ENCODE peak calls at places on chromosomes 16 and 17, in six cellular contexts. P, N, K, T, A and C are unnamed samples.

GRCh38 chr17:60524463-60525346 is 1.3 kb downstream of the APPBP2 start:
- DNase-seq in T (no peak), P (peak), A (peak), K (no peak), N (no peak), C (no peak)

GRCh38 chr17:61249649-61250301 is 149.9 kb upstream of the TBX2 start:
- DNase-seq in A (no peak), K (no peak), T (no peak), P (no peak), N (no peak), C (no peak)

GRCh38 chr17:50806141-50806643 is 29.2 kb upstream of the WFIKKN2 start:
- DNase-seq in A (no peak), N (no peak), K (no peak), T (no peak), P (no peak), C (no peak)

GRCh38 chr17:59620518-59621259 is 994 bp downstream of the CLTC start:
- DNase-seq in P (no peak), K (peak), T (no peak), A (peak), N (no peak), C (peak)

GRCh38 chr17:7281953-7282751 is 634 bp downstream of the SLC2A4 start:
- DNase-seq in A (no peak), T (no peak), K (no peak), N (no peak), P (no peak), C (no peak)

GRCh38 chr16:24993722-24994686 is 21.2 kb downstream of the ARHGAP17 start:
- DNase-seq in N (no peak), T (no peak), A (no peak), P (no peak), K (peak), C (no peak)

GRCh38 chr16:89003831-89004208 is 26.8 kb upstream of the CBFA2T3 start:
- DNase-seq in P (no peak), A (no peak), K (no peak), T (no peak), N (no peak), C (no peak)

GRCh38 chr16:84052071-84052622 is 9.6 kb upstream of the SLC38A8 start:
- DNase-seq in A (no peak), N (no peak), P (no peak), K (no peak), T (no peak), C (no peak)

GRCh38 chr17:56863974-56864373 is 30.0 kb downstream of the DGKE start:
- DNase-seq in K (no peak), A (no peak), P (no peak), T (no peak), N (no peak), C (no peak)

GRCh38 chr17:26818736-26819135 is 475.2 kb upstream of the WSB1 start:
- DNase-seq in T (no peak), K (peak), N (no peak), P (peak), A (no peak), C (no peak)

GRCh38 chr16:11759163-11759834 is 16.6 kb upstream of the TXNDC11 start:
- DNase-seq in K (no peak), P (no peak), T (no peak), A (no peak), N (no peak), C (no peak)

GRCh38 chr17:33511670-33512069 is 218.6 kb upstream of the ASIC2 start:
- DNase-seq in K (no peak), T (no peak), A (no peak), N (no peak), P (no peak), C (no peak)

GRCh38 chr17:76598004-76598439 is 12.4 kb upstream of the ST6GALNAC2 start:
- DNase-seq in K (no peak), P (no peak), T (no peak), N (no peak), A (no peak), C (peak)

GRCh38 chr16:1979271-1980025 is 1.8 kb downstream of the NOXO1 start:
- DNase-seq in P (no peak), K (peak), N (no peak), A (no peak), T (no peak), C (no peak)

GRCh38 chr17:64608571-64608981 is 53.5 kb downstream of the SMURF2 start:
- DNase-seq in P (no peak), N (no peak), K (no peak), A (no peak), T (no peak), C (no peak)

GRCh38 chr16:56081371-56081770 is 109.9 kb upstream of the GNAO1 start:
- DNase-seq in K (no peak), P (no peak), N (no peak), A (no peak), T (no peak), C (no peak)

GRCh38 chr17:7027335-7027734 is 4.5 kb downstream of the BCL6B start:
- DNase-seq in P (no peak), N (no peak), A (no peak), K (no peak), T (no peak), C (no peak)

GRCh38 chr17:31256936-31257335 is 40.1 kb downstream of the OMG start:
- DNase-seq in P (no peak), T (no peak), N (no peak), K (no peak), A (no peak), C (no peak)

GRCh38 chr17:10875411-10875810 is 37.5 kb upstream of the PIRT start:
- DNase-seq in K (peak), T (no peak), N (no peak), A (no peak), P (no peak), C (no peak)

GRCh38 chr17:68383443-68384321 is 73.6 kb downstream of the WIPI1 start:
- DNase-seq in T (no peak), N (no peak), A (peak), K (no peak), P (no peak), C (no peak)

GRCh38 chr17:20266806-20267458 is 200.4 kb downstream of the LGALS9B start:
- DNase-seq in T (no peak), K (no peak), P (no peak), N (peak), A (no peak), C (no peak)

GRCh38 chr17:36993227-36993626 is 44.5 kb downstream of the AATF start:
- DNase-seq in K (no peak), N (no peak), A (no peak), P (no peak), T (no peak), C (peak)

GRCh38 chr16:89410794-89411309 is 79.5 kb downstream of the ANKRD11 start:
- DNase-seq in K (no peak), N (peak), A (peak), T (no peak), P (no peak), C (peak)

GRCh38 chr17:34637548-34638525 is 58.5 kb downstream of the TMEM132E start:
- DNase-seq in K (peak), A (peak), N (no peak), P (no peak), T (peak), C (peak)

GRCh38 chr17:1639549-1639948 is 6.0 kb downstream of the SCARF1 start:
- DNase-seq in A (no peak), N (no peak), P (no peak), K (peak), T (no peak), C (no peak)
- H3K27ac ChIP-seq in A (no peak), N (no peak), P (no peak), K (no peak), T (no peak), C (no peak)

DNA sequence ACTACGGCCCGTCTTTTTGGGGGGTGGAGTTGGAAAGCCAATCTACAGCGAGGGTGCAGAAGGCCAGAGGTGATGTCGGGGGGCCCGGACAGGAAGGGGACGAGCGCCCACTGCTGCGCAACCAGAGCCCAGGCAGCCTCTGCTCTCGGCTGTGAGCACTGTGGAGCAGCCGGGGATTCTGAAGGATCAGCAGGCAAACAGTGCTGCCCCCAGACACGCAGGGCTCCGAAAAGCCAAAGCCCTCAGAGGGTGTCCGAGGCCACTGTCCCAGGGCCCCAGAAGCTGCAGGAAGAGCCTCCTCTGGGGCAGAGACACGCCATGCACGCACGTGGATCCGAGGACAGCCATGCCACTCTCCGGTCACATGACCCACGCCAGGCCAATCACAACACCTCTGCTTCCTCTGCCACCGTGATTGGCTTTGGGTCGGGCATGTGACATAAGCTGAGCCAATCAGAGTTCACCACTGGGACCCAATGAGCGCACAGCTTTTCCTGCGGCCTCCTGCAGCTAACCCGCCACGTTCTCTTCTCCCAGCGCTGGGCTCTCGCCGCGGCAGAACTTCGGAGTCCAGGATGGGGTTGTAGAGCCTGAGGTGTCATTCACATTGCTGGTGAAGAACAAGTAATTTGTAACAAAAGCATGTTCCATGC is 40.7 kb downstream of the ACTG1 start:
- DNase-seq in P (no peak), N (no peak), K (peak), A (peak), T (no peak), C (peak)
- H3K27ac ChIP-seq in P (no peak), N (no peak), K (no peak), A (no peak), T (peak), C (peak)

DNA sequence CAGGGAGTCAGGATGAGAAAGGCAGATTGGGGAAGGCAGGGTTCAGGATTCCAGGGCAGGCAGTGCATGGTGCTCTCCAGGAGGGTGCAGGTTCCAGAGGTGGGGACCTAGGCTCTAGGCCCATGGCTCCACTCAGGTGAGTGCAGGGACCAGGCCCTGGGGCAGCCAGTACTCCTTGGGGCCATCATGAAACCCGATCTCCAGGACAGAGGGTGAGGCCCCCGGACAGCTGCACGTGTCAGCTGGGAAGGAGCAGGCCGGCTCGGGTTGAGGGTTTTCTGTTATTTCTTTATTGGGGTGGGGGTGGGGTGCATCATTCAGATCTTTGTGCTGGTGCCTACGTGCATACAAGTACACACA is 1.3 kb upstream of the MTSS2 start:
- DNase-seq in K (no peak), T (no peak), N (no peak), P (no peak), A (no peak), C (no peak)
- H3K27ac ChIP-seq in K (no peak), T (peak), N (peak), P (peak), A (peak), C (peak)

GRCh38 chr17:58368860-58369213 is 16.8 kb upstream of the SUPT4H1 start:
- DNase-seq in N (no peak), T (no peak), P (no peak), A (no peak), K (no peak), C (no peak)

GRCh38 chr17:58370309-58370708 is 18.3 kb upstream of the SUPT4H1 start:
- DNase-seq in N (no peak), K (no peak), A (no peak), T (no peak), P (no peak), C (no peak)

GRCh38 chr17:58370716-58371115 is 18.7 kb upstream of the SUPT4H1 start:
- DNase-seq in K (no peak), A (no peak), N (no peak), P (no peak), T (no peak), C (no peak)

GRCh38 chr17:58367462-58367861 is 15.5 kb upstream of the SUPT4H1 start:
- DNase-seq in A (no peak), P (no peak), T (no peak), K (no peak), N (no peak), C (no peak)

GRCh38 chr17:58369214-58370031 is 17.4 kb upstream of the SUPT4H1 start:
- DNase-seq in T (no peak), A (no peak), P (no peak), K (no peak), N (no peak), C (no peak)
- H3K27ac ChIP-seq in T (peak), A (no peak), P (no peak), K (no peak), N (no peak), C (no peak)

DNA sequence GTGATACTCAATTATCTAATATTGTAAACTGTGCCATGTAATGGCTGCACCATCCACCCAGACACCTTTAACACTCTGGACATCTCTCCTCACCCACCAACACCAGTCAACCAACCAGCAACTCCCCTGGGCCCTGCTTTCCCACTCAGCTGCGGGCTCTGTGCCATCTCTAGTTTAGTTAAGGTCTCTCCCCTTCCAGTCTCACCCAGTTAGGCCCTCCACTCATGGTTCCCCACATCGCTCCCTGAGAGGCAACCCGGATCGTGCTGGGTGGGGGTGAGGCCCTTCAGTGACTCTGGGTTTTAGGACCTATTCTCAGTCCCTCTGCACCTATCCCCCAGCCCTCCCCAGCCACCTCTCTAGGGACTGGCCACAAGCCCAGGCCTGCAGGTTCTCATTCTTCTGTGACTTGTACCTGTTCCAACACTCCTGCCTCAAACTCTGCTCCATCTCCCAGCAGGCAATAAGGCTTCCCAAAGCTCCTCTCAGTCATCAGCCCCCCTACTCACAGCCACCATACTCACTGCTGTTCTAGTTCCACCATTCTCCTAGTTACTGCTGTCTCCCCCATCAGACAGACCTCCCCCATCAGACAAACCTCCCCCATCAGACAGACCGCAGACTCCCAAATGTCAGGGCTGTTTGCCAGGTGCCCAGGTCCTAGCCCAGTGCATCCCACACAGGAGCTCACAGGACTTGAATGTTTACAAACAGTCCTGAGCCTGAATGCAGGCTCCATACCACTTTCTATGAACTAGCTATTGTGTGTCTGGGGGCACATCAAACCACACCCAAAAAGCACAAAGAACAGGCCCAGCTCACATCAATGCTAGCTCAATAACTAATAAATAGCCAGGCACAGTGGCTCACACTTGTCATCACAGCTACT is 2.6 kb downstream of the TK2 start:
- DNase-seq in A (no peak), N (no peak), T (no peak), K (no peak), P (no peak), C (no peak)
- H3K27ac ChIP-seq in A (no peak), N (no peak), T (peak), K (no peak), P (no peak), C (no peak)

GRCh38 chr16:58119509-58119845 is 9.7 kb downstream of the CFAP20 start:
- DNase-seq in A (no peak), K (no peak), T (no peak), N (no peak), P (no peak), C (peak)

GRCh38 chr16:58116529-58116928 is 12.7 kb downstream of the CFAP20 start:
- DNase-seq in N (no peak), P (no peak), K (no peak), A (no peak), T (no peak), C (no peak)

GRCh38 chr16:58118801-58119508 is 10.2 kb downstream of the CFAP20 start:
- DNase-seq in A (no peak), N (no peak), T (no peak), P (no peak), K (no peak), C (no peak)

GRCh38 chr16:58114827-58115825 is 14.1 kb downstream of the CFAP20 start:
- DNase-seq in P (no peak), A (no peak), N (no peak), T (no peak), K (no peak), C (no peak)

DNA sequence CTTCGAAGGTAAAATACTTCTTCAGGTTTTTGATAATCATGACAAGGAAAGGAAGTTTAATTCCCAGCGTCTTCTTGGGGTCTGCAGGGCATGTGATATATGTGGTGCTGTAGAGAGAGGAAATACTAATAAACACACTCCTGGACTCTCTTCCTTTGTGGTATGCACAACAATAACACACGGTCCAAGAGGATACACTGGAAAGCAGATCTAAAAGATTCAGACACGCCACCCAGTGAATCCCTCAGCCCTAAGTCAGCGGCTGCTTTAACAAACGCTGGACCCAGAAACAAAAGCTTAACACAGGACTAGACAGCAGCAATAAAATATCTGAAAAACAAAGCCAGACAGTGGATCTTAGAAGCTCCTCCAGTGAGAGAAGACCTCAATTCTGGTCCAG is 13.1 kb downstream of the CFAP20 start:
- DNase-seq in N (no peak), K (no peak), T (no peak), P (no peak), A (no peak), C (no peak)
- H3K27ac ChIP-seq in N (no peak), K (no peak), T (peak), P (no peak), A (no peak), C (no peak)

GRCh38 chr17:1731194-1731506 is 6.6 kb downstream of the WDR81 start:
- DNase-seq in A (no peak), K (no peak), P (no peak), T (no peak), N (no peak), C (no peak)
- H3K27ac ChIP-seq in A (peak), K (no peak), P (peak), T (peak), N (no peak), C (no peak)